ENCODE peak calls at places on chromosomes 7 and 10, in four cellular contexts. V, G, B and D are unnamed samples.

GRCh38 chr10:117266400-117266799 is 25.5 kb downstream of the SLC18A2 start:
- DNase-seq in V (no peak), G (no peak), B (no peak), D (no peak)

GRCh38 chr7:92425311-92425947 is 21.9 kb upstream of the GATAD1 start:
- DNase-seq in V (no peak), G (peak), B (peak), D (no peak)

GRCh38 chr10:130121486-130122079 is 11.0 kb upstream of the C10orf143 start:
- DNase-seq in V (no peak), G (no peak), B (no peak), D (no peak)

GRCh38 chr7:945556-946255 is 8.8 kb downstream of the ADAP1 start:
- DNase-seq in V (no peak), G (no peak), B (no peak), D (peak)

GRCh38 chr10:29377333-29377961 is 88.6 kb downstream of the LYZL1 start:
- DNase-seq in V (peak), G (peak), B (no peak), D (no peak)

GRCh38 chr7:102021841-102022618 is 204.6 kb downstream of the CUX1 start:
- DNase-seq in V (no peak), G (no peak), B (no peak), D (no peak)

GRCh38 chr7:45184326-45185027 is 26.9 kb downstream of the RAMP3 start:
- DNase-seq in V (no peak), G (no peak), B (peak), D (no peak)

GRCh38 chr7:4028221-4028620 is 653.9 kb upstream of the FOXK1 start:
- DNase-seq in V (no peak), G (no peak), B (no peak), D (no peak)

GRCh38 chr7:138941545-138941944 is 39.6 kb downstream of the KIAA1549 start:
- DNase-seq in V (no peak), G (no peak), B (no peak), D (no peak)

GRCh38 chr10:117163061-117163953 is 25.2 kb upstream of the VAX1 start:
- DNase-seq in V (no peak), G (no peak), B (no peak), D (peak)

GRCh38 chr10:68955414-68955785 is 570 bp upstream of the DDX21 start:
- DNase-seq in V (no peak), G (no peak), B (no peak), D (no peak)

GRCh38 chr7:121012919-121013318 is 24.4 kb downstream of the CPED1 start:
- DNase-seq in V (no peak), G (no peak), B (no peak), D (no peak)

GRCh38 chr10:87691515-87692070 is 31.9 kb downstream of the PAPSS2 start:
- DNase-seq in V (no peak), G (peak), B (no peak), D (no peak)

GRCh38 chr10:123862421-123863188 is 29.0 kb downstream of the CPXM2 start:
- DNase-seq in V (no peak), G (no peak), B (no peak), D (no peak)

GRCh38 chr7:33673029-33673700 is 232.2 kb upstream of the BMPER start:
- DNase-seq in V (no peak), G (no peak), B (no peak), D (no peak)

GRCh38 chr7:122018032-122018431 is 126.0 kb downstream of the AASS start:
- DNase-seq in V (no peak), G (no peak), B (no peak), D (no peak)

GRCh38 chr7:122013070-122013469 is 131.0 kb downstream of the AASS start:
- DNase-seq in V (no peak), G (no peak), B (no peak), D (no peak)

GRCh38 chr7:122010116-122010515 is 133.9 kb downstream of the AASS start:
- DNase-seq in V (no peak), G (no peak), B (no peak), D (no peak)

DNA sequence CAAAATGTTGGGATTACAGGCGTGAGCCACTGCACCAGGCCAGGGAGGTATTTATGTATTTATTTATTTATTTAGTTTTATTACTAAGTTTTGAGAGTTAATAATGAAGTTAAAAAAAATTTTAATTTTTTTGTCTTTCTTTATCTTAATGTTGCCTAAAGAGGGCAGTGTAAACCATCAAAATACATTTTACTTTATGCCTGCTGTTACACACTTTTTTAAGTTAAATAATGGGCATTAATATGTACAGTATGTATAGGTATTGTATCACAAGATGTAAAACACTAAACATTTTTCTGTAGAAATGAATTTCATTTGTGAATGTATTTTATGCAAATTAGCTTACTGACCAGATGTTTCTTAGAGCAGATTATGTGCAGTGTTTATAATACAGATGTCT is 129.4 kb downstream of the AASS start:
- DNase-seq in V (no peak), G (no peak), B (no peak), D (no peak)
- TF ChIP-seq CTCF in V (peak), G (no peak), B (no peak), D (peak)

GRCh38 chr10:114276066-114276465 is 37.0 kb downstream of the VWA2 start:
- DNase-seq in V (no peak), G (no peak), B (no peak), D (no peak)
- TF ChIP-seq CTCF in V (no peak), G (no peak), B (no peak), D (no peak)

GRCh38 chr10:5583525-5584175 is 58.9 kb downstream of the CALML3 start:
- DNase-seq in V (no peak), G (no peak), B (peak), D (no peak)

GRCh38 chr10:5581670-5582566 is 57.2 kb downstream of the CALML3 start:
- DNase-seq in V (no peak), G (no peak), B (peak), D (no peak)

GRCh38 chr10:5585517-5586222 is 60.9 kb downstream of the CALML3 start:
- DNase-seq in V (no peak), G (no peak), B (no peak), D (no peak)

GRCh38 chr10:5584895-5585516 is 60.2 kb downstream of the CALML3 start:
- DNase-seq in V (peak), G (no peak), B (peak), D (no peak)

DNA sequence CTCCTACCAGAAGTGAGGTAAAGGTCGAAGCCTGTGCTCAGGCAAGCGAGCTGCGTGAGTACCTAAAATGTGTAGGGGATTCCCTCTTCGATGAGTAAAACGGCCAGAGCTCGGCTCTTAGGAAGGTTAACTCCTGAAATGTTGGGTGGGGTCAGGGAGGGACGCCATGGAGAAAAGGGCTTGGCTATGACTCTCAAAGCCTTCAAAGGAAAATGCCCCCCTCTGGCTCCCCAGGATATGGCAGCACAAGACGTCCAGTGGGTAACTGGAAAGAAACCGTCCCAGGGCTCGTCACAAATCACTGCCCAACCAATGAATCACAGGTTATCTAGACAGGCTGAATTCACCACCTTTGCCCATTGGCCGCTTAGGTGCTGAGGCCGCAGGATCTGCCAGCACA is 58.0 kb downstream of the CALML3 start:
- DNase-seq in V (no peak), G (no peak), B (peak), D (no peak)
- TF ChIP-seq CTCF in V (no peak), G (no peak), B (no peak), D (no peak)

DNA sequence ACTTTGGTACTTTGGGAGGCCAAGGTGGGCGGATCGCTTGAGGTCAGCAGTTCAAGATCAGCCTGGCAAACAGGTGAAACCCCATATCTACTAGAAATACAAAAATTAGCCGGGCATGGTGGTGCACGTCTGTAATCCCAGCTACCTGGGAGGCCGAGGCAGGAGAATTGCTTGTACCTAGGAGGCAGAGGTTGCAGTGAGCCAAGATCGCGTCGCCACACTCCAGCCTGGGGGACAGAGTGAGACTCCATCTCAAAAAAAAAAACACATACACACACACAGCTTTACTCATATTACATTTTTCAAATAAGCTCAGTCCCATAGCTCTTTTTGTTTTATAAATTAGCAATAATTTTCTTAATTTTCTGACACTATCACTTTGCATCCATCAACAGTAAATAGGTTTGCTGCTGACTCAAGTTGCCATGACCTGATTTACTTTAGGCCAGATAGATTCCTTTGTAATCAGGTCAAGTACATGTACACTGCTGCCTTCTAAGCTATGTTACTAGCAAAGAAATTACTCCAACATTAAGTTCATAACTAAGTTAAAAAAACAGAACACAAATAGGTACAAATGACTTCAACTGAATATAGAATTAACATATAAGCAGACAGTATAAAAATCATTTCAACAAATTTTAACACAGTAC is 31.5 kb downstream of the WAPL start:
- DNase-seq in V (no peak), G (no peak), B (no peak), D (no peak)
- TF ChIP-seq CTCF in V (no peak), G (no peak), B (no peak), D (no peak)

GRCh38 chr7:18874875-18875274 is 242.6 kb downstream of the TWIST1 start:
- DNase-seq in V (no peak), G (no peak), B (no peak), D (no peak)

GRCh38 chr7:18877874-18878273 is 239.6 kb downstream of the TWIST1 start:
- DNase-seq in V (no peak), G (no peak), B (no peak), D (no peak)

GRCh38 chr7:18872344-18872743 is 245.1 kb downstream of the TWIST1 start:
- DNase-seq in V (no peak), G (no peak), B (no peak), D (no peak)

DNA sequence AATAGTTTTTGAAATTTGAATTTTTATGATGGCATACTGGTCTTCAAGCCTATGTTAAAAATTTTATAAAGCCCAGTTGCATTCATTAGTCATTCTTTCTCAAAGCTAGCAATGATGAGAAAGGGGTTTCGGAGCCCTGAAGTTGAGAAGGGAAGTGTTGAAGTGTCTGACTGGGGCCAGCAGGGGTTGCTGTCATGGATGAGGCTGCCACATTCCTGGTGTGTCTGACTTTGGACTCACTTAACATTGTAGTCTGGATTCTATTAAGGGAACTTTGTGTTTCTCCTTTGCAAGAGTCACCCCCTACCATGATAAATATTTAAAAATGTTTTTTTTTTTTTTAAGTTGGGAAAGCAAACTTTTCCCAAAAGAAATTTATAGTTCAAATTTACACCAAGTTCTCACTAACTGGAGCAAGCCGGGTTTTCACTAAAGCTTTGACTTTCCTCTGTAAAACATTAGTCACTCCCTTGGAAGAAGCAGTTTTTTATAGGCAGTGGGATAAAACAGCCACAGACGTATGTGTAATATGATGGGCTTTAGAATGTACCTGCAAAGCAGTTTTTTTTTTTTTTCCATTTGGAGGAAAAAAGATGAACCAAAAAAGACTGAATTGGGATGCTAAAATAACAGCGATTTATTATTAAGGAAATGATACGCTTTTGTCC is 243.6 kb downstream of the TWIST1 start:
- DNase-seq in V (peak), G (no peak), B (no peak), D (no peak)
- TF ChIP-seq CTCF in V (peak), G (peak), B (no peak), D (peak)

GRCh38 chr7:113030489-113030888 is 56.1 kb downstream of the GPR85 start:
- DNase-seq in V (no peak), G (no peak), B (no peak), D (no peak)
- TF ChIP-seq CTCF in V (no peak), G (no peak), B (no peak), D (no peak)

GRCh38 chr7:57308631-57309408 is 141.2 kb upstream of the ZNF716 start:
- DNase-seq in V (no peak), G (peak), B (no peak), D (no peak)
- TF ChIP-seq CTCF in V (no peak), G (peak), B (no peak), D (no peak)

GRCh38 chr10:59587083-59587755 is 122.4 kb downstream of the SLC16A9 start:
- DNase-seq in V (no peak), G (no peak), B (no peak), D (no peak)

GRCh38 chr10:59588791-59589190 is 120.9 kb downstream of the SLC16A9 start:
- DNase-seq in V (no peak), G (no peak), B (no peak), D (no peak)

GRCh38 chr10:59587756-59588140 is 121.9 kb downstream of the SLC16A9 start:
- DNase-seq in V (no peak), G (no peak), B (no peak), D (no peak)

GRCh38 chr10:59585046-59585700 is 124.5 kb downstream of the SLC16A9 start:
- DNase-seq in V (no peak), G (no peak), B (no peak), D (no peak)

GRCh38 chr10:59586407-59586891 is 123.2 kb downstream of the SLC16A9 start:
- DNase-seq in V (no peak), G (no peak), B (no peak), D (no peak)
- TF ChIP-seq CTCF in V (no peak), G (no peak), B (no peak), D (no peak)

GRCh38 chr10:43255644-43256431 is 11.0 kb downstream of the RASGEF1A start:
- DNase-seq in V (no peak), G (peak), B (peak), D (peak)
- TF ChIP-seq CTCF in V (peak), G (peak), B (peak), D (peak)